ENCODE peak calls at places on chromosomes 6 and 20, in five cellular contexts. Q is cardiac muscle cell, A is transverse colon, B is psoas muscle, E is HCT116. N is an unnamed sample. For H3K4me1, the result is how much of the 10 kb centered on the place peaks cover.

GRCh38 chr20:20366896-20367680 is 816 bp upstream of the INSM1 start:
- DNase-seq in A (no peak), E (no peak), B (no peak), Q (peak), N (no peak)

GRCh38 chr20:4161447-4162251 is 146.3 kb upstream of the RNF24 start:
- DNase-seq in B (no peak), E (no peak), A (peak), Q (no peak), N (peak)

GRCh38 chr20:6919792-6920468 is 152.4 kb downstream of the BMP2 start:
- DNase-seq in E (no peak), Q (no peak), A (no peak), B (no peak), N (no peak)

GRCh38 chr6:139124887-139125672 is 9.8 kb upstream of the HECA start:
- DNase-seq in B (peak), E (peak), A (peak), Q (peak), N (peak)

GRCh38 chr6:166664135-166664534 is 37.1 kb upstream of the RPS6KA2 start:
- DNase-seq in E (no peak), B (no peak), Q (no peak), A (no peak), N (peak)

GRCh38 chr6:136593748-136594490 is 43.7 kb upstream of the MAP7 start:
- DNase-seq in B (no peak), A (peak), E (peak), Q (peak), N (peak)

GRCh38 chr20:37504404-37505096 is 16.5 kb upstream of the NNAT start:
- DNase-seq in Q (no peak), A (no peak), E (no peak), B (no peak), N (no peak)

GRCh38 chr20:63701329-63702035 is 5.0 kb downstream of the TNFRSF6B start:
- DNase-seq in A (no peak), Q (no peak), B (peak), E (no peak), N (no peak)

GRCh38 chr6:107965746-107966145 is 7.7 kb upstream of the SEC63 start:
- DNase-seq in B (no peak), E (no peak), A (no peak), Q (no peak), N (no peak)

GRCh38 chr6:14861491-14861943 is 384.4 kb upstream of the JARID2 start:
- DNase-seq in A (no peak), Q (no peak), B (no peak), E (no peak), N (no peak)

GRCh38 chr20:57404419-57405072 is 13.3 kb downstream of the RBM38 start:
- DNase-seq in E (no peak), A (no peak), Q (no peak), B (peak), N (no peak)

GRCh38 chr6:53691667-53692133 is 26.1 kb upstream of the KLHL31 start:
- DNase-seq in B (no peak), A (no peak), E (no peak), Q (no peak), N (no peak)

GRCh38 chr20:36384022-36384619 is 78.0 kb downstream of the DLGAP4 start:
- DNase-seq in Q (peak), A (no peak), E (peak), B (no peak), N (peak)

GRCh38 chr6:24574809-24575208 is 71.2 kb downstream of the KIAA0319 start:
- DNase-seq in Q (no peak), A (no peak), E (no peak), B (no peak), N (no peak)

GRCh38 chr6:117920493-117920845 is 13.4 kb downstream of the SLC35F1 start:
- DNase-seq in E (no peak), A (no peak), B (no peak), Q (no peak), N (no peak)

GRCh38 chr20:35277531-35278395 is at the start of gene MMP24OS:
- DNase-seq in A (peak), B (peak), E (peak), Q (peak), N (peak)

GRCh38 chr6:23228439-23229024 is 659.2 kb downstream of the HDGFL1 start:
- DNase-seq in E (no peak), B (no peak), Q (no peak), A (no peak), N (no peak)

GRCh38 chr6:7112741-7113313 is 5.1 kb downstream of the RREB1 start:
- DNase-seq in E (no peak), B (no peak), A (peak), Q (peak), N (peak)

GRCh38 chr6:7111095-7111690 is 3.4 kb downstream of the RREB1 start:
- DNase-seq in B (no peak), Q (no peak), E (no peak), A (no peak), N (no peak)

GRCh38 chr6:7119272-7119801 is 11.6 kb downstream of the RREB1 start:
- DNase-seq in A (no peak), Q (no peak), B (no peak), E (no peak), N (no peak)

GRCh38 chr6:7114744-7115451 is 7.1 kb downstream of the RREB1 start:
- DNase-seq in Q (no peak), A (no peak), E (no peak), B (no peak), N (no peak)

DNA sequence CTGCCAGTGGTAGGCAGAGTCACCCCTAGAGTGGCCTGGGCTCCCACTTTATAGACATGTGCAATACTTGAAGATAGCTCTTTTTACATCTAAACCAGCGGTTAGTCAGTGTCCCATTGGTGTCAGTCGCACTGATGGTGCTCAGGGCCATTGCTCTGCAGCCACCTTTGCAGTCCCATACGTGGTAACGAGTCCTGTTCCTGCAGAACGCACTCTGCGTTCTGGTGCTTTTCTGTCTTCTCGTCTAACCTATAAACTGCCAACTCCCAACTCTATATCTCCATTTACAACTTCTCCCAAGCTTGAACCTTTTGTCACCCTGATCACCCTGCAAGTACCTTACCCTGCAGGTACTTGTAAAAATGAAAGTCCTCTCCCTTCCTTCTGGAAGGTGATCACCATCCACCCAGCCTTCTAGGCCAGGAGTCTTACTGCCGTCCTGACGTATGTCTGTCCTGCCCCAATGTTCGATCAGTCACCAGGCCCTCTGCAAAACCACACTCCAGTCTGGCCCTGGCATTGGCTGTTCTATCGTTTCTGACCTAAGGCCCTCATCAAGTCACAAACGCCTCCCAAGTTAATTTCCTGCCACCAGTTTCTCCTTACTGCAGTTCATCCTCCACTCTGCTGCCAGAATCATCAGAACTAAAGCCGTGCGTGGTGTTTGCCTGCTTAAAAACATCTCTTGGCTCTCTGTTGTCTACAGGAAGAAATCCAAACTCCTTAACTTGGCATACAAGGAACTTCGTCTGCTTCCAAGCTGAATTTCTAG is 7.9 kb downstream of the RREB1 start:
- DNase-seq in B (no peak), E (no peak), A (peak), Q (no peak), N (peak)
- H3K4me1 ChIP-seq in B (half or more), E (under half), A (half or more), Q (under half), N (under half)

GRCh38 chr6:26215200-26216014 is 128.2 kb downstream of the HFE start:
- DNase-seq in E (no peak), B (no peak), A (no peak), Q (peak), N (peak)
- H3K4me1 ChIP-seq in E (under half), B (under half), A (under half), Q (under half), N (under half)

DNA sequence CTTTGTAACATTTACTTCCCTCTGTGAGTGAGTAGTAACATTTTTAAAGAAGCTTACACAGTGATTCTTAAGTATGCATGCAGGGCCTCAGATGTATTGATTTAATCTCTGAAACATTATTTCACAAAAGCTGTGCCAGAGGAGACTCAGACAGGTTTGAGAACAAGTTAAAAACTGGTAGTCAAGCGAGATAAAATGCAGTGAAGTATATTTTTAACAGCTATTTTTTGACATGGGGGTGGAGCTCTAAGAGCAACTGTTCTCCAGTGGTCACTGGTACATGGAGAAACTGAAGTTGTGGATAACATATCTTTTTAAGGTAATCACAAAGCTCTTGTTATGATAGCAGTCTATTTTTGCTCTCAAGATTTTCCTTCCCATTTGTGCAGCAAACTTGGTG is 20.4 kb downstream of the DSTN start:
- DNase-seq in B (no peak), A (no peak), E (no peak), Q (peak), N (no peak)
- H3K4me1 ChIP-seq in B (under half), A (half or more), E (under half), Q (half or more), N (under half)

GRCh38 chr6:42025066-42025789 is 25.1 kb upstream of the TAF8 start:
- DNase-seq in Q (no peak), A (no peak), E (no peak), B (no peak), N (no peak)
- H3K4me1 ChIP-seq in Q (under half), A (under half), E (under half), B (under half), N (under half)

N was measured in small intestine.